ENCODE peak calls at places on chromosomes 13 and 19, in seven cellular contexts. One of them, this sample, is unnamed.

GRCh38 chr13:77907653-77908341 is 10.8 kb downstream of the EDNRB start:
- DNase-seq in body of pancreas: no peak
- DNase-seq in uterus: peak
- DNase-seq in OCI-LY7: no peak
- DNase-seq in H1: no peak
- DNase-seq in CD8-positive, alpha-beta memory T cell: no peak
- DNase-seq in psoas muscle: no peak
- DNase-seq in this sample: no peak

GRCh38 chr19:55136399-55137102 is 12.5 kb downstream of the TNNT1 start:
- DNase-seq in psoas muscle: peak
- DNase-seq in CD8-positive, alpha-beta memory T cell: no peak
- DNase-seq in uterus: no peak
- DNase-seq in body of pancreas: no peak
- DNase-seq in OCI-LY7: no peak
- DNase-seq in H1: no peak
- DNase-seq in this sample: no peak

GRCh38 chr19:52343548-52343947 is 7.5 kb downstream of the ZNF610 start:
- DNase-seq in psoas muscle: no peak
- DNase-seq in body of pancreas: peak
- DNase-seq in OCI-LY7: peak
- DNase-seq in CD8-positive, alpha-beta memory T cell: peak
- DNase-seq in H1: peak
- DNase-seq in uterus: peak
- DNase-seq in this sample: no peak

GRCh38 chr13:80141114-80141849 is 199.6 kb downstream of the SPRY2 start:
- DNase-seq in H1: no peak
- DNase-seq in body of pancreas: peak
- DNase-seq in psoas muscle: no peak
- DNase-seq in OCI-LY7: no peak
- DNase-seq in uterus: peak
- DNase-seq in CD8-positive, alpha-beta memory T cell: no peak
- DNase-seq in this sample: peak

GRCh38 chr13:60990032-60990733 is 425.5 kb downstream of the PCDH20 start:
- DNase-seq in CD8-positive, alpha-beta memory T cell: no peak
- DNase-seq in body of pancreas: peak
- DNase-seq in OCI-LY7: peak
- DNase-seq in H1: peak
- DNase-seq in uterus: no peak
- DNase-seq in psoas muscle: no peak
- DNase-seq in this sample: no peak

GRCh38 chr13:44969858-44970484 is 19.3 kb downstream of the NUFIP1 start:
- DNase-seq in body of pancreas: no peak
- DNase-seq in H1: no peak
- DNase-seq in OCI-LY7: peak
- DNase-seq in psoas muscle: no peak
- DNase-seq in CD8-positive, alpha-beta memory T cell: no peak
- DNase-seq in uterus: no peak
- DNase-seq in this sample: no peak

GRCh38 chr19:31725051-31725450 is 375.8 kb upstream of the TSHZ3 start:
- DNase-seq in CD8-positive, alpha-beta memory T cell: no peak
- DNase-seq in OCI-LY7: no peak
- DNase-seq in H1: no peak
- DNase-seq in psoas muscle: no peak
- DNase-seq in uterus: no peak
- DNase-seq in body of pancreas: no peak
- DNase-seq in this sample: no peak

GRCh38 chr13:98310485-98311199 is 133.6 kb upstream of the RNF113B start:
- DNase-seq in CD8-positive, alpha-beta memory T cell: no peak
- DNase-seq in OCI-LY7: no peak
- DNase-seq in uterus: no peak
- DNase-seq in H1: no peak
- DNase-seq in psoas muscle: no peak
- DNase-seq in body of pancreas: no peak
- DNase-seq in this sample: no peak

GRCh38 chr13:42355841-42356575 is 84.1 kb downstream of the AKAP11 start:
- DNase-seq in uterus: no peak
- DNase-seq in H1: no peak
- DNase-seq in CD8-positive, alpha-beta memory T cell: no peak
- DNase-seq in OCI-LY7: no peak
- DNase-seq in psoas muscle: no peak
- DNase-seq in body of pancreas: no peak
- DNase-seq in this sample: no peak

GRCh38 chr13:94968040-94968756 is 255.9 kb upstream of the SOX21 start:
- DNase-seq in psoas muscle: no peak
- DNase-seq in OCI-LY7: no peak
- DNase-seq in uterus: no peak
- DNase-seq in H1: no peak
- DNase-seq in CD8-positive, alpha-beta memory T cell: no peak
- DNase-seq in body of pancreas: peak
- DNase-seq in this sample: no peak

GRCh38 chr13:27551563-27551962 is 68.8 kb downstream of the LNX2 start:
- DNase-seq in body of pancreas: no peak
- DNase-seq in OCI-LY7: no peak
- DNase-seq in psoas muscle: no peak
- DNase-seq in CD8-positive, alpha-beta memory T cell: no peak
- DNase-seq in H1: no peak
- DNase-seq in uterus: no peak
- DNase-seq in this sample: no peak

GRCh38 chr19:40755248-40755624 is 4.2 kb downstream of the SNRPA start:
- DNase-seq in OCI-LY7: no peak
- DNase-seq in body of pancreas: no peak
- DNase-seq in uterus: no peak
- DNase-seq in CD8-positive, alpha-beta memory T cell: no peak
- DNase-seq in H1: no peak
- DNase-seq in psoas muscle: no peak
- DNase-seq in this sample: no peak

GRCh38 chr19:40758491-40758890 is 7.5 kb downstream of the SNRPA start:
- DNase-seq in CD8-positive, alpha-beta memory T cell: no peak
- DNase-seq in psoas muscle: no peak
- DNase-seq in OCI-LY7: no peak
- DNase-seq in body of pancreas: no peak
- DNase-seq in uterus: no peak
- DNase-seq in H1: no peak
- DNase-seq in this sample: no peak

GRCh38 chr19:40756502-40757110 is 5.6 kb downstream of the SNRPA start:
- DNase-seq in CD8-positive, alpha-beta memory T cell: peak
- DNase-seq in OCI-LY7: no peak
- DNase-seq in psoas muscle: no peak
- DNase-seq in H1: no peak
- DNase-seq in body of pancreas: no peak
- DNase-seq in uterus: no peak
- DNase-seq in this sample: no peak

GRCh38 chr19:40751065-40751923 is at the start of gene SNRPA:
- DNase-seq in body of pancreas: peak
- DNase-seq in CD8-positive, alpha-beta memory T cell: peak
- DNase-seq in H1: peak
- DNase-seq in OCI-LY7: peak
- DNase-seq in psoas muscle: peak
- DNase-seq in uterus: peak
- DNase-seq in this sample: peak

GRCh38 chr19:40754611-40755247 is 3.7 kb downstream of the SNRPA start:
- DNase-seq in uterus: no peak
- DNase-seq in psoas muscle: no peak
- DNase-seq in body of pancreas: peak
- DNase-seq in CD8-positive, alpha-beta memory T cell: no peak
- DNase-seq in H1: no peak
- DNase-seq in OCI-LY7: no peak
- DNase-seq in this sample: no peak
- H3K27ac ChIP-seq in uterus: no peak
- H3K27ac ChIP-seq in psoas muscle: no peak
- H3K27ac ChIP-seq in body of pancreas: peak
- H3K27ac ChIP-seq in CD8-positive, alpha-beta memory T cell: peak
- H3K27ac ChIP-seq in H1: no peak
- H3K27ac ChIP-seq in OCI-LY7: peak
- H3K27ac ChIP-seq in this sample: no peak

DNA sequence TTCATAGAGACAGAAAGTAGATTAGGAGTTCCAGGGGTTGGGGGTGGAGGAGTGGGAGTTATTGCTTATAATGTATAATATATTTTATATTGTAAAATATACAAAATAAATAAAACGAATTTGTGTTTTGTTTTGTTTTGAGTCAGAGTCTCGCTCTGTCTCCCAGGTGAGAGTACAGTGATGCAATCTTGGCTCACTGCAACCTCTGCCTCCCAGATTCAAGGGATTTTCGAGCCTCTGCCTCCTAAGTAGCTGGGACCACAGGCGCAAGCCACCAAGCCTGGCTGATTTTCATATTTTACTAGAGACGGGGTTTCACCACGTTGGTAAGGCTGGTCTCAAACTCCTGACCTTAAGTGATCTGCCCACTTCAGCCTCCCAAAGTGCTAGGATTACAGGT is 2.5 kb upstream of the GADD45GIP1 start:
- DNase-seq in body of pancreas: no peak
- DNase-seq in H1: no peak
- DNase-seq in OCI-LY7: no peak
- DNase-seq in uterus: no peak
- DNase-seq in psoas muscle: no peak
- DNase-seq in CD8-positive, alpha-beta memory T cell: no peak
- DNase-seq in this sample: no peak
- H3K4me3 ChIP-seq in body of pancreas: no peak
- H3K4me3 ChIP-seq in H1: no peak
- H3K4me3 ChIP-seq in OCI-LY7: no peak
- H3K4me3 ChIP-seq in uterus: no peak
- H3K4me3 ChIP-seq in psoas muscle: no peak
- H3K4me3 ChIP-seq in CD8-positive, alpha-beta memory T cell: no peak
- H3K4me3 ChIP-seq in this sample: no peak

DNA sequence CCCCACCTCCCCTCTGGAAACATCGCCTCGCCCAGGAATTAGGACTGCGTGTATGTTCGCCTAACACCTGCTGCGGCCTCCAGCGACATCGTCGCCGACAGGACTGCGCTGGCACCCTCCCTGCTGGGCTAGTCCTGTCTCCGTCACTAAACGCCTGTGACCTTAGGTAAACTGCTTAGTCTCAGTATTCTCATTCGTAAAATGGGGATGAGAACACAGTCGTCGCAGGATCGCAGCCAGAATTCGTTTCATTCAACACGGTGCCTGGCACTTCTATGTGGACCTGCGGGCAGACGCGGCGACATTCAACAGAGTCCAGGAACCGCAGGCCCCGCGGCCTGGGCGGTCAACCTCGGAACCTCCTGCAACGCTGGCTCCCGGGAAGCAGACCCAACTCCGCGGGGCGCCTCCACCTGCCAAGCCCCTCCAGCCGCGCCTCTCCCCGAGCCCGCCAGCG is 485 bp downstream of the CRYL1 start:
- DNase-seq in uterus: peak
- DNase-seq in psoas muscle: peak
- DNase-seq in H1: no peak
- DNase-seq in OCI-LY7: no peak
- DNase-seq in CD8-positive, alpha-beta memory T cell: no peak
- DNase-seq in body of pancreas: peak
- DNase-seq in this sample: no peak
- H3K27ac ChIP-seq in uterus: peak
- H3K27ac ChIP-seq in psoas muscle: peak
- H3K27ac ChIP-seq in H1: no peak
- H3K27ac ChIP-seq in OCI-LY7: no peak
- H3K27ac ChIP-seq in CD8-positive, alpha-beta memory T cell: peak
- H3K27ac ChIP-seq in body of pancreas: peak
- H3K27ac ChIP-seq in this sample: peak

GRCh38 chr19:49560358-49560900 is 19.9 kb downstream of the NOSIP start:
- DNase-seq in psoas muscle: peak
- DNase-seq in uterus: no peak
- DNase-seq in OCI-LY7: no peak
- DNase-seq in CD8-positive, alpha-beta memory T cell: peak
- DNase-seq in body of pancreas: peak
- DNase-seq in H1: no peak
- DNase-seq in this sample: no peak
- H3K4me3 ChIP-seq in psoas muscle: peak
- H3K4me3 ChIP-seq in uterus: no peak
- H3K4me3 ChIP-seq in OCI-LY7: no peak
- H3K4me3 ChIP-seq in CD8-positive, alpha-beta memory T cell: peak
- H3K4me3 ChIP-seq in body of pancreas: no peak
- H3K4me3 ChIP-seq in H1: no peak
- H3K4me3 ChIP-seq in this sample: no peak

GRCh38 chr19:37989855-37990254 is 82.8 kb downstream of the SIPA1L3 start:
- DNase-seq in CD8-positive, alpha-beta memory T cell: no peak
- DNase-seq in OCI-LY7: no peak
- DNase-seq in uterus: no peak
- DNase-seq in body of pancreas: no peak
- DNase-seq in H1: peak
- DNase-seq in psoas muscle: no peak
- DNase-seq in this sample: no peak
- H3K27ac ChIP-seq in CD8-positive, alpha-beta memory T cell: no peak
- H3K27ac ChIP-seq in OCI-LY7: no peak
- H3K27ac ChIP-seq in uterus: no peak
- H3K27ac ChIP-seq in body of pancreas: no peak
- H3K27ac ChIP-seq in H1: peak
- H3K27ac ChIP-seq in psoas muscle: no peak
- H3K27ac ChIP-seq in this sample: no peak

GRCh38 chr19:18120127-18120526 is 22.5 kb downstream of the MAST3 start:
- DNase-seq in CD8-positive, alpha-beta memory T cell: no peak
- DNase-seq in body of pancreas: no peak
- DNase-seq in psoas muscle: no peak
- DNase-seq in H1: no peak
- DNase-seq in OCI-LY7: no peak
- DNase-seq in uterus: no peak
- DNase-seq in this sample: no peak
- H3K4me3 ChIP-seq in CD8-positive, alpha-beta memory T cell: peak
- H3K4me3 ChIP-seq in body of pancreas: no peak
- H3K4me3 ChIP-seq in psoas muscle: no peak
- H3K4me3 ChIP-seq in H1: no peak
- H3K4me3 ChIP-seq in OCI-LY7: peak
- H3K4me3 ChIP-seq in uterus: no peak
- H3K4me3 ChIP-seq in this sample: no peak

GRCh38 chr13:25899464-25899863 is 152.4 kb downstream of the SHISA2 start:
- DNase-seq in OCI-LY7: no peak
- DNase-seq in body of pancreas: no peak
- DNase-seq in uterus: no peak
- DNase-seq in H1: no peak
- DNase-seq in psoas muscle: no peak
- DNase-seq in CD8-positive, alpha-beta memory T cell: no peak
- DNase-seq in this sample: no peak

GRCh38 chr13:25899952-25900351 is 151.9 kb downstream of the SHISA2 start:
- DNase-seq in uterus: no peak
- DNase-seq in psoas muscle: no peak
- DNase-seq in body of pancreas: no peak
- DNase-seq in H1: no peak
- DNase-seq in OCI-LY7: no peak
- DNase-seq in CD8-positive, alpha-beta memory T cell: no peak
- DNase-seq in this sample: no peak

GRCh38 chr13:25902946-25903345 is 148.9 kb downstream of the SHISA2 start:
- DNase-seq in CD8-positive, alpha-beta memory T cell: no peak
- DNase-seq in uterus: no peak
- DNase-seq in psoas muscle: no peak
- DNase-seq in H1: no peak
- DNase-seq in OCI-LY7: no peak
- DNase-seq in body of pancreas: no peak
- DNase-seq in this sample: no peak

GRCh38 chr13:25898991-25899390 is 152.8 kb downstream of the SHISA2 start:
- DNase-seq in CD8-positive, alpha-beta memory T cell: no peak
- DNase-seq in psoas muscle: no peak
- DNase-seq in OCI-LY7: no peak
- DNase-seq in H1: no peak
- DNase-seq in body of pancreas: no peak
- DNase-seq in uterus: no peak
- DNase-seq in this sample: no peak

GRCh38 chr13:25901460-25902376 is 150.1 kb downstream of the SHISA2 start:
- DNase-seq in CD8-positive, alpha-beta memory T cell: peak
- DNase-seq in psoas muscle: no peak
- DNase-seq in body of pancreas: no peak
- DNase-seq in uterus: no peak
- DNase-seq in H1: no peak
- DNase-seq in OCI-LY7: peak
- DNase-seq in this sample: no peak
- H3K27ac ChIP-seq in CD8-positive, alpha-beta memory T cell: no peak
- H3K27ac ChIP-seq in psoas muscle: no peak
- H3K27ac ChIP-seq in body of pancreas: no peak
- H3K27ac ChIP-seq in uterus: no peak
- H3K27ac ChIP-seq in H1: no peak
- H3K27ac ChIP-seq in OCI-LY7: no peak
- H3K27ac ChIP-seq in this sample: no peak

This sample was measured in coronary artery.